ENCODE peak calls at places on chromosomes 1 and 21, in seven cellular contexts. Y, J, L, X, S, P and H are unnamed samples.

GRCh38 chr1:3687509-3687908 is 35.2 kb downstream of the TP73 start:
- DNase-seq in S (no peak), X (no peak), Y (no peak), L (no peak), P (no peak), J (no peak), H (no peak)

GRCh38 chr1:79006564-79006963 is at the start of gene ADGRL4:
- DNase-seq in X (peak), L (no peak), S (no peak), P (no peak), Y (peak), J (peak), H (no peak)

GRCh38 chr1:100188617-100189016 is 10.6 kb upstream of the LRRC39 start:
- DNase-seq in Y (peak), P (no peak), S (no peak), L (no peak), J (peak), X (peak), H (no peak)

GRCh38 chr1:30697571-30697970 is 25.8 kb downstream of the MATN1 start:
- DNase-seq in J (no peak), P (no peak), S (no peak), Y (no peak), X (no peak), L (no peak), H (no peak)

GRCh38 chr21:36701912-36702621 is 3.2 kb downstream of the SIM2 start:
- DNase-seq in L (no peak), X (peak), P (no peak), J (no peak), S (no peak), Y (no peak), H (no peak)

GRCh38 chr1:42282867-42283583 is 52.0 kb downstream of the FOXJ3 start:
- DNase-seq in P (no peak), S (no peak), Y (peak), L (no peak), J (peak), X (peak), H (no peak)

GRCh38 chr21:45863267-45863666 is 118.3 kb upstream of the COL6A1 start:
- DNase-seq in P (no peak), S (no peak), Y (no peak), J (no peak), L (no peak), X (no peak), H (no peak)

GRCh38 chr21:42313501-42313969 is 1.7 kb downstream of the TFF3 start:
- DNase-seq in L (no peak), Y (no peak), X (peak), J (peak), S (no peak), P (no peak), H (no peak)